ENCODE peak calls at places on chromosome 18, in seven cellular contexts. Z, M, V, X, T, K and A are unnamed samples.

GRCh38 chr18:77560334-77560970 is 310.8 kb downstream of the GALR1 start:
- DNase-seq in Z (no peak), M (no peak), V (no peak), X (no peak), T (no peak), K (no peak), A (no peak)

GRCh38 chr18:57728941-57729511 is 74.1 kb downstream of the ATP8B1 start:
- DNase-seq in Z (no peak), M (no peak), V (no peak), X (no peak), T (no peak), K (no peak), A (no peak)

GRCh38 chr18:55588001-55588875 is at the start of gene TCF4:
- DNase-seq in Z (peak; percentile 81), M (peak; percentile 86), V (no peak), X (peak; percentile 71), T (peak; percentile 63), K (peak; percentile 60), A (no peak)

GRCh38 chr18:39455300-39455699 is 1889.7 kb upstream of the CELF4 start:
- DNase-seq in Z (no peak), M (peak; percentile 20), V (no peak), X (peak; percentile 78), T (no peak), K (peak; percentile 39), A (no peak)

GRCh38 chr18:7635948-7636347 is 68.8 kb downstream of the PTPRM start:
- DNase-seq in Z (no peak), M (no peak), V (no peak), X (no peak), T (no peak), K (no peak), A (no peak)

GRCh38 chr18:59621027-59621426 is 76.2 kb downstream of the CCBE1 start:
- DNase-seq in Z (no peak), M (no peak), V (no peak), X (no peak), T (no peak), K (no peak), A (no peak)

GRCh38 chr18:56021814-56022205 is 433.8 kb upstream of the TCF4 start:
- DNase-seq in Z (no peak), M (no peak), V (no peak), X (no peak), T (no peak), K (no peak), A (no peak)

GRCh38 chr18:54147439-54147838 is 77.0 kb downstream of the MBD2 start:
- DNase-seq in Z (no peak), M (no peak), V (no peak), X (no peak), T (no peak), K (no peak), A (no peak)

GRCh38 chr18:67043276-67043675 is 439.4 kb upstream of the CDH19 start:
- DNase-seq in Z (no peak), M (no peak), V (no peak), X (no peak), T (no peak), K (no peak), A (no peak)

GRCh38 chr18:49944681-49945080 is 131.3 kb upstream of the ACAA2 start:
- DNase-seq in Z (no peak), M (no peak), V (no peak), X (peak; percentile 1), T (no peak), K (no peak), A (no peak)

GRCh38 chr18:7438631-7439030 is 128.5 kb upstream of the PTPRM start:
- DNase-seq in Z (no peak), M (no peak), V (no peak), X (no peak), T (no peak), K (no peak), A (no peak)

DNA sequence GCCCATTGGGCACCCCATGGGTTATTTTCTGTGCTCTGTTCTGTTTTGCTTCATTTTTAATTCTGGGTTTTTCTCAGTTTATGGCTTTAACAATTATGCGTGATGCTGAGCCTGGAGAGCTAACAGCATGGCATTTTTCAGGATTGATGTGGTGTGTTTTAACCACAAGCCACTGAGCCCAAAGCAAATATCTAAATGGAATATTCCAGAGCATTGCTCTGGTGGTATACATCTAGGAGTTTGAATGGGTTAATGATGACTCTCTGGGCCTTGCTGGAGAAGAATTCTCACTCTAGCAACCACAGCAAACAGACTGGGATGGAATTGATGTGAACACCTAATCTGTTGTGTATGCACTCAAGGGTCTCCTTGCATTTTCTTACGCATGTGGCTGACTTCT is 163.9 kb downstream of the DTNA start:
- DNase-seq in Z (no peak), M (no peak), V (no peak), X (no peak), T (no peak), K (no peak), A (no peak)
- H3K27me3 ChIP-seq in Z (no peaks in the 10 kb centered on the region), M (no peaks in the 10 kb centered on the region), V (no peaks in the 10 kb centered on the region), X (no peaks in the 10 kb centered on the region), T (no peaks in the 10 kb centered on the region), K (no peaks in the 10 kb centered on the region), A (no peaks in the 10 kb centered on the region)

DNA sequence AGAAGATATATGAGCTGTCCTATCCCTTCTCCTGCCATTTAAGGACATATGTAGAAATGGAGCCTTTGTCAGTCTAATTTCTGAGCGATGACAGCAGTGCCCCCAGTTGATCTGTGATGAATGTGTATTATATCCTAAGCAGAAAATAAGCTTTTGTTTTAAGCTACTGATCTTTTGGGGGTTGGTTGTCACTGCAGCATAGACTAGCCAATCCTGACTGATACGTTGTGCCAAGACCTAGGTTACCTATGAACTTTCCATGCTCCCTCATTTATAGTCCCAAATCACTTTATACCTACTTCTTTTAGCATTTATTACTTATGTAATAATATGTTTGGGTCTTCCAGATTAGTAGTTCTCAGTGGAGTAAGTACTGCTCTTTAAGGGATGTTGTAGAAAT is 11.7 kb downstream of the SMAD4 start:
- DNase-seq in Z (no peak), M (no peak), V (no peak), X (no peak), T (no peak), K (no peak), A (no peak)
- H3K4me1 ChIP-seq in Z (peaks cover 80% of the 10 kb centered on the region), M (peaks cover 12% of the 10 kb centered on the region), V (no peaks in the 10 kb centered on the region), X (no peaks in the 10 kb centered on the region), T (peaks cover 80% of the 10 kb centered on the region), K (peaks cover 88% of the 10 kb centered on the region), A (no peaks in the 10 kb centered on the region)

GRCh38 chr18:27762054-27762453 is 414.9 kb downstream of the CDH2 start:
- DNase-seq in Z (no peak), M (no peak), V (no peak), X (no peak), T (no peak), K (no peak), A (no peak)
- H3K27me3 ChIP-seq in Z (no peaks in the 10 kb centered on the region), M (no peaks in the 10 kb centered on the region), V (no peaks in the 10 kb centered on the region), X (no peaks in the 10 kb centered on the region), T (no peaks in the 10 kb centered on the region), K (no peaks in the 10 kb centered on the region), A (no peaks in the 10 kb centered on the region)

GRCh38 chr18:63844254-63844653 is 43.3 kb upstream of the SERPINB2 start:
- DNase-seq in Z (no peak), M (no peak), V (peak; percentile 31), X (peak; percentile 69), T (no peak), K (no peak), A (no peak)

GRCh38 chr18:63837556-63837955 is 49.9 kb upstream of the SERPINB2 start:
- DNase-seq in Z (no peak), M (no peak), V (no peak), X (no peak), T (no peak), K (no peak), A (no peak)

GRCh38 chr18:63848159-63848558 is 39.3 kb upstream of the SERPINB2 start:
- DNase-seq in Z (no peak), M (no peak), V (peak; percentile 66), X (peak; percentile 70), T (no peak), K (no peak), A (no peak)

GRCh38 chr18:63843008-63843407 is 44.5 kb upstream of the SERPINB2 start:
- DNase-seq in Z (no peak), M (no peak), V (no peak), X (no peak), T (no peak), K (no peak), A (no peak)
- H3K4me1 ChIP-seq in Z (no peaks in the 10 kb centered on the region), M (no peaks in the 10 kb centered on the region), V (no peaks in the 10 kb centered on the region), X (no peaks in the 10 kb centered on the region), T (no peaks in the 10 kb centered on the region), K (no peaks in the 10 kb centered on the region), A (no peaks in the 10 kb centered on the region)

GRCh38 chr18:46755315-46756171 is 1.3 kb downstream of the ST8SIA5 start:
- DNase-seq in Z (no peak), M (no peak), V (no peak), X (no peak), T (peak; percentile 34), K (no peak), A (peak; percentile 18)

GRCh38 chr18:46754188-46754587 is 2.7 kb downstream of the ST8SIA5 start:
- DNase-seq in Z (no peak), M (no peak), V (no peak), X (no peak), T (no peak), K (no peak), A (peak; percentile 42)

GRCh38 chr18:46754661-46755292 is 2.1 kb downstream of the ST8SIA5 start:
- DNase-seq in Z (no peak), M (no peak), V (no peak), X (no peak), T (peak; percentile 53), K (no peak), A (peak; percentile 55)

GRCh38 chr18:46756172-46756558 is 688 bp downstream of the ST8SIA5 start:
- DNase-seq in Z (no peak), M (no peak), V (no peak), X (no peak), T (no peak), K (no peak), A (peak; percentile 7)

DNA sequence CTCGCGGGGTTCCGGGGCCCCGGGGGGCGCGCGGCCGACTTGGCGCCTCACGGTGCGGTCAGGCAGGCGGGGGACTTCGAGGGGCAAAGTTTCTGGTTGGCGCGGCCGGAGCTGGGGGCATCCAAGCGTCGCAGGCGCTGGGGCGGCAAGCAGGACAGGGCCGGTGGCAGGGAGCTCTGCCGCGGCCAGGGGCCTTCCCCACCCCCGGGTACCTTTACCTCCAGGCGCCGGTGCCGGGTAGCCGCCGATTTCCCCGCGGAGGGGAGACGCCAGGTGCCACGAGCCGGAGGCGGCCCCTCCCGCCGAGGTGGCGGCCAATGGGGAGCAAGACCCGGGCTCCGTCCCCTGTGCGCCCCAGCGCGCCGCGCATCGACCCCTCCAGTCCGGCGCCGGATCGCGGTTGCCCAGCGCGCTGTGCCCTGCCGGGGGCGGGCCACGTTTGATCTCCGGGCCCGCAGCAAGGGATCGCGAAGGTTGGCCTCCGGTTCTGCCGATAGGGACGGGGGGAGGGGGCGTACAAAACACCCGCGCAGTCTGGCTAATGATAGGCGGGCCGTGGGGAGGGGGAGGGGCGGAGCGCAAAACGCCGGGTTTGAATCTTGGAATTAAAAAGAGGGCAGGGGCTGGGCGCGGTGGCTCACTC is at the start of gene ST8SIA5:
- DNase-seq in Z (peak; percentile 66), M (peak; percentile 73), V (no peak), X (no peak), T (peak; percentile 69), K (no peak), A (peak; percentile 54)
- H3K27me3 ChIP-seq in Z (no peaks in the 10 kb centered on the region), M (no peaks in the 10 kb centered on the region), V (peaks cover 10% of the 10 kb centered on the region), X (peaks cover 54% of the 10 kb centered on the region), T (no peaks in the 10 kb centered on the region), K (peaks cover 78% of the 10 kb centered on the region), A (no peaks in the 10 kb centered on the region)